ENCODE peak calls at places on chromosomes 7 and 10, in five cellular contexts. E, B, I, J and W are unnamed samples.
A peak's percentile ranks its signal among the peaks of the same experiment; 100 is the strongest.

GRCh38 chr10:77566914-77567566 is 70.6 kb downstream of the KCNMA1 start:
- DNase-seq in E (no peak), B (no peak), I (no peak), J (no peak), W (no peak)

GRCh38 chr7:155069992-155070827 is at the start of gene HTR5A:
- DNase-seq in E (peak; percentile 75), B (peak; percentile 11), I (peak; percentile 70), J (peak; percentile 96), W (peak; percentile 80)

GRCh38 chr10:3231951-3232730 is 59.6 kb upstream of the PITRM1 start:
- DNase-seq in E (no peak), B (no peak), I (no peak), J (no peak), W (peak; percentile 24)

GRCh38 chr10:31083765-31084184 is 52.1 kb upstream of the ZNF438 start:
- DNase-seq in E (peak; percentile 75), B (peak; percentile 26), I (peak; percentile 47), J (peak; percentile 21), W (peak; percentile 39)

GRCh38 chr10:98696516-98696915 is 249.8 kb upstream of the HPS1 start:
- DNase-seq in E (no peak), B (no peak), I (no peak), J (no peak), W (no peak)

GRCh38 chr7:18064242-18064838 is 36.7 kb upstream of the PRPS1L1 start:
- DNase-seq in E (peak; percentile 11), B (no peak), I (peak; percentile 26), J (peak; percentile 23), W (no peak)

GRCh38 chr10:114375082-114375481 is 29.2 kb downstream of the AFAP1L2 start:
- DNase-seq in E (peak; percentile 40), B (no peak), I (no peak), J (no peak), W (peak; percentile 45)

GRCh38 chr10:104026762-104027161 is 58.9 kb downstream of the COL17A1 start:
- DNase-seq in E (peak; percentile 40), B (no peak), I (no peak), J (no peak), W (no peak)

GRCh38 chr7:26930845-26931244 is 66.5 kb upstream of the SKAP2 start:
- DNase-seq in E (no peak), B (no peak), I (no peak), J (no peak), W (no peak)

GRCh38 chr7:145884716-145885514 is 231.7 kb upstream of the CNTNAP2 start:
- DNase-seq in E (no peak), B (no peak), I (no peak), J (no peak), W (no peak)

GRCh38 chr7:101866328-101866727 is 48.9 kb downstream of the CUX1 start:
- DNase-seq in E (no peak), B (no peak), I (no peak), J (no peak), W (no peak)

GRCh38 chr7:99457050-99457645 is 8.8 kb downstream of the ATP5MF start:
- DNase-seq in E (no peak), B (no peak), I (no peak), J (no peak), W (no peak)

GRCh38 chr7:81791578-81792524 is 22.0 kb upstream of the HGF start:
- DNase-seq in E (no peak), B (no peak), I (no peak), J (no peak), W (peak; percentile 19)

GRCh38 chr10:18737236-18737635 is 78.0 kb downstream of the ARL5B start:
- DNase-seq in E (no peak), B (no peak), I (no peak), J (no peak), W (peak; percentile 66)

GRCh38 chr7:1042161-1042833 is 2.0 kb upstream of the GPR146 start:
- DNase-seq in E (no peak), B (no peak), I (no peak), J (no peak), W (no peak)
- TF ChIP-seq RCOR1 in E (no peak), B (no peak), I (no peak), J (no peak), W (no peak)

GRCh38 chr10:119377431-119377830 is 165.1 kb downstream of the RGS10 start:
- DNase-seq in E (no peak), B (no peak), I (no peak), J (no peak), W (no peak)

GRCh38 chr10:119375574-119376265 is 166.8 kb downstream of the RGS10 start:
- DNase-seq in E (no peak), B (no peak), I (no peak), J (no peak), W (peak; percentile 78)

GRCh38 chr10:119379466-119380071 is 162.9 kb downstream of the RGS10 start:
- DNase-seq in E (no peak), B (no peak), I (no peak), J (no peak), W (no peak)

GRCh38 chr10:119378737-119379067 is 163.8 kb downstream of the RGS10 start:
- DNase-seq in E (no peak), B (no peak), I (no peak), J (peak; percentile 63), W (no peak)

DNA sequence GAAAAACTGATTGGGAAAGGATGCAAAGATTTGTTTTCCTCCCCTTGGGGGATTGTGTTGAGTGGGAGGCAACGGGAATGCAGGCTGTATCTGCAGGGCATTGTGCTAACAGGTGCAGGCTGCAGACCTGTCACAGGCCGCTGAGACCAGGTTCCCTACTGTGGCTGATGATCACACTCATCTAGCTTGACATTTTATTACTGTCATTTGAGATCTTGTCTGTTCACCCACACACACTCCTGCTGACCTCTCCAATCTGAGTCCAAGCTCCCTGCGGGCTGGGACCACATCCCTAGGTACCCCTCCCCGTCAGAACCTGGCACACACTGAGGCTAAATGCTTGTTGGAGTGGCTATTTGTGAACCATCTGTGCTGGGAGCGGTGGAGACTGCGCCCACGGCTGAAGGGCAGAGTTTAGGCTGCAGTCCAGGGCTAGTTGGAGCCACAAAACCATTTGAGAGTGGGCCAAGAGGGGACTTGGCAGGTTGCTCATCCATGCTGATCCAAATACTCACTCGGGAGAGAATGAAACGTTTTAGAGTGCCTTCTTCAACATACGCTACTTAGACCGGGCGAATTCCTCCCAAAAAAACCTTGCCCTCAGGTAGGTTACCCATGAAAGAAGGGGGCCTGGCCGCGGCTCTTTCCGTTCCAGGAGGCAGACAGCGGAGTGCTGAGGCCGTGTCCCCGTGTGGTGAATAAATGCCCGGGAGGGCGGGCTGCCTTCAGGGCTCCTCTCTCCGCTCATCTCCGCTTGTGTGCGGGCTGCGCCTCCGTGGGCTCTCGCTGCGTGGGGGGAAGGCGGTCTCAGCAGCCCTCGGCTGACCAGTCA is 164.4 kb downstream of the RGS10 start:
- DNase-seq in E (no peak), B (no peak), I (peak; percentile 57), J (no peak), W (no peak)
- TF ChIP-seq RCOR1 in E (no peak), B (no peak), I (no peak), J (no peak), W (no peak)

GRCh38 chr10:88931548-88931947 is 21.0 kb downstream of the ACTA2 start:
- DNase-seq in E (no peak), B (no peak), I (no peak), J (no peak), W (peak; percentile 25)

GRCh38 chr10:88927291-88927690 is 25.3 kb downstream of the ACTA2 start:
- DNase-seq in E (no peak), B (no peak), I (no peak), J (no peak), W (no peak)

GRCh38 chr10:88926484-88927249 is 25.9 kb downstream of the ACTA2 start:
- DNase-seq in E (no peak), B (no peak), I (no peak), J (no peak), W (peak; percentile 96)

GRCh38 chr10:88932539-88933256 is 19.9 kb downstream of the ACTA2 start:
- DNase-seq in E (peak; percentile 76), B (no peak), I (peak; percentile 44), J (peak; percentile 22), W (peak; percentile 87)

GRCh38 chr10:88928254-88928653 is 24.3 kb downstream of the ACTA2 start:
- DNase-seq in E (no peak), B (no peak), I (no peak), J (no peak), W (no peak)
- TF ChIP-seq RCOR1 in E (no peak), B (no peak), I (no peak), J (no peak), W (no peak)

GRCh38 chr7:131285558-131285957 is 42.1 kb upstream of the MKLN1 start:
- DNase-seq in E (no peak), B (no peak), I (no peak), J (no peak), W (no peak)
- TF ChIP-seq RCOR1 in E (no peak), B (no peak), I (no peak), J (no peak), W (no peak)

GRCh38 chr7:24029068-24029467 is 254.9 kb upstream of the NPY start:
- DNase-seq in E (no peak), B (no peak), I (no peak), J (no peak), W (no peak)

GRCh38 chr7:24024276-24024675 is 259.7 kb upstream of the NPY start:
- DNase-seq in E (no peak), B (no peak), I (no peak), J (no peak), W (no peak)

GRCh38 chr7:24025765-24026164 is 258.2 kb upstream of the NPY start:
- DNase-seq in E (no peak), B (no peak), I (no peak), J (no peak), W (no peak)

GRCh38 chr7:24025094-24025493 is 258.9 kb upstream of the NPY start:
- DNase-seq in E (no peak), B (no peak), I (no peak), J (no peak), W (peak; percentile 8)

DNA sequence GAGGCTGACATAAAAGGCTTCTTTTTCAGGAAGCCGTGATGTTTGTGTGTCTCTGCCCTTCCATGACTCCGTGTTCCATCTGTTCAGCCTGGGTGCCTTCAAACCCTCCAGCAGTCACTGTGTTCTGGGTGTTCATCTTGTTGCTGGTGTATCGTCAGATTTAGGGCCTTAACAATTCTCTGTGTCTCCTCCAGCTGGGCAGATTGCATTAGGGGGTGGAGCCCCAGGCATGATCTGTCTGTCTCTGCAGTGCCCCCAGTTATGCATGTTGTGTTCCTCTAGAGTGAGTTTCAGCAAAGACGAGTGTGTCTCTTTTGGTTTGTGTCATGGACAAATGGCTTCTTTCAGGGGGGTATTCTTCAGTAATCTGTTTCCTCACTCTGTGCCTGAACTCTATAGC is 259.3 kb upstream of the NPY start:
- DNase-seq in E (no peak), B (no peak), I (peak; percentile 3), J (no peak), W (no peak)
- TF ChIP-seq RCOR1 in E (no peak), B (no peak), I (no peak), J (no peak), W (no peak)

GRCh38 chr7:44489955-44490350 is 505 bp downstream of the NUDCD3 start:
- DNase-seq in E (no peak), B (no peak), I (no peak), J (peak; percentile 35), W (peak; percentile 25)
- TF ChIP-seq RCOR1 in E (no peak), B (no peak), I (no peak), J (no peak), W (no peak)

GRCh38 chr7:21365866-21366624 is 61.8 kb upstream of the SP4 start:
- DNase-seq in E (peak; percentile 74), B (no peak), I (no peak), J (no peak), W (peak; percentile 30)
- TF ChIP-seq RCOR1 in E (no peak), B (no peak), I (no peak), J (no peak), W (no peak)

GRCh38 chr10:132716691-132717490 is 69.1 kb downstream of the NKX6-2 start:
- DNase-seq in E (no peak), B (no peak), I (no peak), J (no peak), W (no peak)
- TF ChIP-seq RCOR1 in E (no peak), B (no peak), I (no peak), J (no peak), W (no peak)